ENCODE peak calls at places on chromosome 20, in seven cellular contexts. N is activated T-helper 2 cell treated with anti-CD3 and anti-CD28 coated beads, Interferon-gamma antibody, Interleukin-2, Interleukin-4, amounts not matched to agents 10 μg/mL and 5 μg/mL and 100 μg/mL, durations not matched to agents 14 hours and 24 hours and 36 hours; K is AG20443; R is NCI-H748 treated with DMSO at 0.1 percent for 48 hours; O is fibroblast of pulmonary artery; U is brain microvascular endothelial cell; Z is T follicular helper cell. H is an unnamed sample.

GRCh38 chr20:23049201-23049932 is at the start of gene THBD:
- DNase-seq in R (peak), O (peak), K (peak), N (no peak), Z (no peak), U (peak), H (peak)

GRCh38 chr20:59134182-59134581 is 29.4 kb upstream of the ZNF831 start:
- DNase-seq in Z (no peak), N (no peak), R (no peak), K (no peak), U (no peak), O (no peak), H (no peak)

GRCh38 chr20:11553603-11554002 is 364.1 kb upstream of the BTBD3 start:
- DNase-seq in K (peak), Z (no peak), R (peak), N (no peak), U (no peak), O (peak), H (peak)

GRCh38 chr20:20022498-20022897 is 5.3 kb downstream of the NAA20 start:
- DNase-seq in O (no peak), N (peak), Z (no peak), U (no peak), K (no peak), R (no peak), H (no peak)

GRCh38 chr20:41412324-41412723 is 45.7 kb upstream of the EMILIN3 start:
- DNase-seq in N (no peak), R (no peak), Z (no peak), K (no peak), U (no peak), O (no peak), H (no peak)

GRCh38 chr20:48456361-48457184 is 371.2 kb downstream of the PREX1 start:
- DNase-seq in Z (no peak), R (no peak), O (no peak), N (no peak), U (no peak), K (no peak), H (peak)

GRCh38 chr20:62190639-62191411 is 8.0 kb downstream of the MTG2 start:
- DNase-seq in R (no peak), K (no peak), U (no peak), N (no peak), Z (no peak), O (no peak), H (no peak)

GRCh38 chr20:58148891-58149290 is 79.6 kb downstream of the ANKRD60 start:
- DNase-seq in N (no peak), Z (no peak), O (no peak), R (no peak), U (no peak), K (no peak), H (no peak)

GRCh38 chr20:14114049-14114448 is 118.7 kb downstream of the MACROD2 start:
- DNase-seq in Z (no peak), U (no peak), R (no peak), K (no peak), N (no peak), O (no peak), H (peak)

GRCh38 chr20:13260620-13261279 is 39.7 kb downstream of the ISM1 start:
- DNase-seq in R (no peak), N (no peak), U (no peak), K (peak), Z (no peak), O (no peak), H (no peak)

GRCh38 chr20:12053348-12053747 is 135.7 kb downstream of the BTBD3 start:
- DNase-seq in R (no peak), O (peak), N (no peak), U (peak), K (peak), Z (no peak), H (no peak)

GRCh38 chr20:17646901-17647301 is 35.1 kb downstream of the RRBP1 start:
- DNase-seq in U (no peak), R (no peak), N (no peak), O (no peak), Z (no peak), K (no peak), H (peak)

GRCh38 chr20:37934634-37935010 is 31.7 kb downstream of the VSTM2L start:
- DNase-seq in O (no peak), K (no peak), R (no peak), Z (no peak), U (no peak), N (no peak), H (no peak)

GRCh38 chr20:30484009-30484748 is 773.3 kb upstream of the DEFB115 start:
- DNase-seq in K (peak), R (no peak), Z (no peak), U (no peak), N (no peak), O (no peak), H (no peak)